ENCODE peak calls at places on chromosomes 5 and 9, in five cellular contexts. L is GM23248, Z is colonic mucosa, Y is PC-3, P is mesendoderm. G is an unnamed sample. For H3K36me3, the result is how much of the 10 kb centered on the place peaks cover.

GRCh38 chr9:2336055-2336454 is 285.5 kb upstream of the VLDLR start:
- DNase-seq in L (peak), Z (no peak), Y (no peak), P (peak), G (no peak)

GRCh38 chr5:41403846-41404245 is 106.6 kb downstream of the PLCXD3 start:
- DNase-seq in L (peak), Z (no peak), Y (no peak), P (no peak), G (no peak)

GRCh38 chr5:103808464-103809106 is 246.0 kb upstream of the NUDT12 start:
- DNase-seq in L (peak), Z (peak), Y (peak), P (peak), G (peak)

GRCh38 chr5:86095106-86095505 is 522.6 kb upstream of the COX7C start:
- DNase-seq in L (no peak), Z (no peak), Y (no peak), P (no peak), G (no peak)

GRCh38 chr5:366541-367357 is 45.2 kb downstream of the AHRR start:
- DNase-seq in L (no peak), Z (no peak), Y (no peak), P (no peak), G (peak)

GRCh38 chr5:169249001-169249400 is 51.9 kb downstream of the SLIT3 start:
- DNase-seq in L (no peak), Z (no peak), Y (no peak), P (peak), G (no peak)

GRCh38 chr5:140011297-140011802 is 31.7 kb downstream of the NRG2 start:
- DNase-seq in L (peak), Z (no peak), Y (peak), P (no peak), G (no peak)

GRCh38 chr9:137393176-137394150 is 29.5 kb downstream of the EXD3 start:
- DNase-seq in L (no peak), Z (no peak), Y (no peak), P (no peak), G (no peak)

GRCh38 chr5:80481019-80481893 is 6.6 kb upstream of the FAM151B start:
- DNase-seq in L (peak), Z (peak), Y (peak), P (peak), G (peak)

GRCh38 chr9:22214497-22215031 is 205.5 kb upstream of the CDKN2B start:
- DNase-seq in L (peak), Z (no peak), Y (peak), P (no peak), G (no peak)

GRCh38 chr9:133709716-133710571 is 28.2 kb downstream of the SARDH start:
- DNase-seq in L (no peak), Z (no peak), Y (no peak), P (no peak), G (no peak)

GRCh38 chr5:55540024-55540423 is 5.3 kb upstream of the PLPP1 start:
- DNase-seq in L (peak), Z (no peak), Y (peak), P (no peak), G (no peak)

GRCh38 chr5:61228691-61229280 is 66.5 kb upstream of the SMIM15 start:
- DNase-seq in L (peak), Z (no peak), Y (no peak), P (no peak), G (no peak)

GRCh38 chr5:136064510-136064909 is 35.7 kb downstream of the TGFBI start:
- DNase-seq in L (peak), Z (no peak), Y (peak), P (no peak), G (peak)

GRCh38 chr5:141742866-141743651 is 61.0 kb upstream of the ARAP3 start:
- DNase-seq in L (peak), Z (peak), Y (peak), P (peak), G (peak)

GRCh38 chr5:170494036-170494435 is 9.8 kb upstream of the KCNIP1 start:
- DNase-seq in L (no peak), Z (no peak), Y (no peak), P (no peak), G (no peak)

GRCh38 chr9:101631892-101632291 is 37.1 kb upstream of the PPP3R2 start:
- DNase-seq in L (no peak), Z (no peak), Y (no peak), P (no peak), G (no peak)

GRCh38 chr5:854217-854616 is 3.4 kb upstream of the ZDHHC11 start:
- DNase-seq in L (no peak), Z (no peak), Y (no peak), P (no peak), G (no peak)

GRCh38 chr5:80761176-80761575 is 106.4 kb upstream of the DHFR start:
- DNase-seq in L (no peak), Z (no peak), Y (peak), P (peak), G (peak)

GRCh38 chr5:164175083-164175482 is 669.7 kb downstream of the MAT2B start:
- DNase-seq in L (peak), Z (no peak), Y (peak), P (no peak), G (no peak)

GRCh38 chr5:78912085-78912771 is 72.9 kb downstream of the ARSB start:
- DNase-seq in L (no peak), Z (no peak), Y (no peak), P (no peak), G (no peak)

GRCh38 chr9:76271755-76272154 is 122.5 kb downstream of the RFK start:
- DNase-seq in L (peak), Z (no peak), Y (no peak), P (no peak), G (no peak)

GRCh38 chr9:113963017-113963620 is 87.0 kb downstream of the ZNF618 start:
- DNase-seq in L (peak), Z (peak), Y (peak), P (peak), G (peak)

GRCh38 chr5:151517122-151517920 is 69.9 kb downstream of the SLC36A1 start:
- DNase-seq in L (no peak), Z (no peak), Y (no peak), P (no peak), G (no peak)

GRCh38 chr9:129483467-129484324 is 137.2 kb downstream of the C9orf50 start:
- DNase-seq in L (peak), Z (peak), Y (peak), P (peak), G (peak)

GRCh38 chr5:149735066-149735465 is 5.0 kb downstream of the PPARGC1B start:
- DNase-seq in L (no peak), Z (no peak), Y (peak), P (peak), G (peak)

GRCh38 chr9:37220971-37221370 is 100.6 kb downstream of the ZCCHC7 start:
- DNase-seq in L (peak), Z (no peak), Y (no peak), P (peak), G (no peak)

GRCh38 chr9:70404261-70404660 is 10.2 kb downstream of the KLF9 start:
- DNase-seq in L (no peak), Z (no peak), Y (no peak), P (no peak), G (peak)

GRCh38 chr5:179410291-179411160 is 65.3 kb upstream of the ADAMTS2 start:
- DNase-seq in L (no peak), Z (peak), Y (no peak), P (no peak), G (peak)

GRCh38 chr9:2726620-2727335 is 9.5 kb downstream of the KCNV2 start:
- DNase-seq in L (peak), Z (no peak), Y (peak), P (peak), G (no peak)

GRCh38 chr9:12464910-12465512 is 228.2 kb upstream of the TYRP1 start:
- DNase-seq in L (peak), Z (no peak), Y (peak), P (peak), G (no peak)

GRCh38 chr9:87657190-87657589 is 68.7 kb upstream of the CTSL start:
- DNase-seq in L (no peak), Z (no peak), Y (no peak), P (peak), G (peak)

GRCh38 chr9:87659534-87660419 is 66.1 kb upstream of the CTSL start:
- DNase-seq in L (no peak), Z (no peak), Y (no peak), P (no peak), G (no peak)

GRCh38 chr9:87655731-87656130 is 70.2 kb upstream of the CTSL start:
- DNase-seq in L (no peak), Z (no peak), Y (no peak), P (no peak), G (no peak)

GRCh38 chr9:87657893-87658292 is 68.0 kb upstream of the CTSL start:
- DNase-seq in L (no peak), Z (no peak), Y (no peak), P (no peak), G (no peak)

DNA sequence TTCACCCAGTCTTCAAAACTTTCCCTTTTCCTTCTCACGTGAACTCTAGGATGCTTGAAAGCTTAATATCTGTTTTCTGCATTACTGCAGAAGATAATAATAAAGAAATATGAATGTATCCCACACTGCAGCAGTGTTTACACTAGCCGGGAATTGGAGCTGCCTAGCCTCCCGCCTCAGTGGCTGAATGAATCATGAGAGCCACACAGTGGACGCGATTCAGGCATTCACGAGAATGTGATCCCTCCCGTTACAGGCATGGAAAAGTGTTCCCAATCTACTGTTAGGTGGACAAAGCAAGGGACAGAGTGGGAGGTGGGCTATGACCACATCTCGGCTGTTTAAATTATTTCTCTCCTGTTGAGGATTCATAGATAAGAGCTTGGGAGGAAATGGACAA is 69.4 kb upstream of the CTSL start:
- DNase-seq in L (no peak), Z (no peak), Y (no peak), P (no peak), G (no peak)
- H3K36me3 ChIP-seq in L (under half), Z (under half), Y (under half), P (under half), G (half or more)

GRCh38 chr5:3382782-3383181 is 212.8 kb upstream of the IRX1 start:
- DNase-seq in L (no peak), Z (no peak), Y (no peak), P (no peak), G (no peak)
- H3K9ac ChIP-seq in L (no peak), Z (no peak), Y (no peak), P (no peak), G (no peak)

GRCh38 chr9:79542735-79543504 is 28.8 kb upstream of the TLE4 start:
- DNase-seq in L (no peak), Z (no peak), Y (no peak), P (peak), G (peak)

GRCh38 chr9:79535534-79535933 is 36.2 kb upstream of the TLE4 start:
- DNase-seq in L (no peak), Z (no peak), Y (no peak), P (no peak), G (no peak)

GRCh38 chr9:79537838-79538237 is 33.9 kb upstream of the TLE4 start:
- DNase-seq in L (no peak), Z (no peak), Y (no peak), P (no peak), G (no peak)
- H3K36me3 ChIP-seq in L (under half), Z (under half), Y (under half), P (under half), G (under half)

GRCh38 chr5:32506251-32506661 is 61.7 kb upstream of the ZFR start:
- DNase-seq in L (peak), Z (no peak), Y (peak), P (no peak), G (no peak)

GRCh38 chr5:32508806-32509805 is 64.6 kb upstream of the ZFR start:
- DNase-seq in L (peak), Z (no peak), Y (peak), P (no peak), G (no peak)

GRCh38 chr5:32506809-32507208 is 62.3 kb upstream of the ZFR start:
- DNase-seq in L (peak), Z (no peak), Y (peak), P (no peak), G (no peak)

GRCh38 chr5:32505718-32506117 is 61.2 kb upstream of the ZFR start:
- DNase-seq in L (peak), Z (no peak), Y (no peak), P (no peak), G (no peak)

GRCh38 chr5:32507738-32508434 is 63.3 kb upstream of the ZFR start:
- DNase-seq in L (peak), Z (no peak), Y (peak), P (no peak), G (no peak)
- H3K9ac ChIP-seq in L (peak), Z (no peak), Y (peak), P (no peak), G (no peak)

DNA sequence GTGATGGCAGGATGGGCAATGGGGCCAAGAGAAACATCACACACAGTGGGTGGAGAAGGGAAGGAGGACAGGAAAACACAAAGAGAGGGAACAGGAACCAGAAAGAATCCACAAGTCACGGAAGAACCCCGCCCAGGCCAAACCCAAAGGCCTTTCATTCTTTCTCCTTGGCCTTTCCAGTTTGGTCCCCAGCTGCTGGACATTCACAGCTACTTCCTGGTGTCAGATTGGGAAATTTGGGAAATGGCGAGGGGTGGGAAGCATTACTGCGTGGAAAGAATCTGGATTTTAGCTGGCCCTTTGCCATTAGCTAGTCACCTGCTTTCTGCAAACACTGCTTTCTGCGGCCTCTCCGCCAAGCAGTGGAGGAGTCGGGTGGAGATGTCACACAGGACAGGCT is 82.5 kb downstream of the GLDC start:
- DNase-seq in L (no peak), Z (no peak), Y (no peak), P (no peak), G (no peak)
- H3K36me3 ChIP-seq in L (under half), Z (under half), Y (under half), P (under half), G (under half)

DNA sequence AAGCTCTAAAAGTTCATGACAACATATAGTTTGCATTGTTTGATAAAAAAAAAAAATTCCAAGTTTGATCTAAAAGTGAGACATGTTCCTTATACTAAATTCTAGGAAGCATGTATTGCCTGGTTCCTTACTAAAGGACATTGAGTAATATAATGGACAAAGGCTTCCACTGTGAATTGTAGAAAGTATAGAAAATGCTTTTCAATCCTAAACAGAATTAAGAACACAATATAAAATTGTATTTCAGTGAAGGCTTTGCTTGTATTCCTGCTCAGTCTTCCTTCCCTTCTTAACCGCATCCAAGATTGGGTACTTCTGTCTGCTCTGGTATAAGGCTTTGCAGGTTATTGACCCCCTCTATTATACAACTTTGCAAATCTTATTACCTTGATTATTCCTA is 2.4 kb downstream of the RECK start:
- DNase-seq in L (no peak), Z (no peak), Y (no peak), P (no peak), G (no peak)
- H3K9ac ChIP-seq in L (peak), Z (no peak), Y (no peak), P (no peak), G (no peak)

GRCh38 chr9:104817437-104817836 is 53.5 kb downstream of the NIPSNAP3B start:
- DNase-seq in L (no peak), Z (no peak), Y (no peak), P (no peak), G (no peak)
- H3K36me3 ChIP-seq in L (under half), Z (under half), Y (under half), P (under half), G (half or more)

GRCh38 chr5:123207852-123208251 is 118.8 kb downstream of the PRDM6 start:
- DNase-seq in L (no peak), Z (no peak), Y (no peak), P (peak), G (no peak)
- H3K9ac ChIP-seq in L (peak), Z (no peak), Y (no peak), P (no peak), G (no peak)

GRCh38 chr5:172919525-172920446 is 39.4 kb upstream of the RPL26L1 start:
- DNase-seq in L (no peak), Z (no peak), Y (no peak), P (no peak), G (no peak)
- H3K36me3 ChIP-seq in L (under half), Z (under half), Y (under half), P (under half), G (under half)

G was measured in endodermal cell.